ENCODE peak calls at places on chromosomes 12 and 14, in five cellular contexts. One of them, this sample, is unnamed. For H3K4me1, the result is how much of the 10 kb centered on the place peaks cover.

GRCh38 chr12:116818341-116818856 is 62.8 kb downstream of the HRK start:
- DNase-seq in lung: no peak
- DNase-seq in mucosa of descending colon: no peak
- DNase-seq in Caco-2: no peak
- DNase-seq in left lung: no peak
- DNase-seq in this sample: no peak

GRCh38 chr12:96247567-96247962 is 53.4 kb downstream of the ELK3 start:
- DNase-seq in lung: no peak
- DNase-seq in mucosa of descending colon: no peak
- DNase-seq in Caco-2: no peak
- DNase-seq in left lung: no peak
- DNase-seq in this sample: peak

GRCh38 chr14:100092832-100093231 is 27.6 kb downstream of the EVL start:
- DNase-seq in lung: no peak
- DNase-seq in mucosa of descending colon: no peak
- DNase-seq in Caco-2: no peak
- DNase-seq in left lung: no peak
- DNase-seq in this sample: no peak

GRCh38 chr12:56297400-56297799 is 2.7 kb downstream of the CS start:
- DNase-seq in lung: no peak
- DNase-seq in mucosa of descending colon: no peak
- DNase-seq in Caco-2: no peak
- DNase-seq in left lung: no peak
- DNase-seq in this sample: no peak

GRCh38 chr12:30885321-30885720 is 41.2 kb upstream of the TSPAN11 start:
- DNase-seq in lung: no peak
- DNase-seq in mucosa of descending colon: no peak
- DNase-seq in Caco-2: no peak
- DNase-seq in left lung: no peak
- DNase-seq in this sample: no peak

GRCh38 chr14:36505193-36505815 is 14.7 kb downstream of the NKX2-1 start:
- DNase-seq in lung: peak
- DNase-seq in mucosa of descending colon: peak
- DNase-seq in Caco-2: no peak
- DNase-seq in left lung: no peak
- DNase-seq in this sample: no peak

GRCh38 chr14:63228221-63228620 is 24.0 kb downstream of the RHOJ start:
- DNase-seq in lung: no peak
- DNase-seq in mucosa of descending colon: no peak
- DNase-seq in Caco-2: no peak
- DNase-seq in left lung: no peak
- DNase-seq in this sample: no peak

GRCh38 chr12:78004451-78005093 is 173.9 kb downstream of the NAV3 start:
- DNase-seq in lung: no peak
- DNase-seq in mucosa of descending colon: no peak
- DNase-seq in Caco-2: no peak
- DNase-seq in left lung: no peak
- DNase-seq in this sample: no peak

GRCh38 chr12:101670007-101670671 is 27.3 kb upstream of the CHPT1 start:
- DNase-seq in lung: peak
- DNase-seq in mucosa of descending colon: no peak
- DNase-seq in Caco-2: peak
- DNase-seq in left lung: no peak
- DNase-seq in this sample: peak

GRCh38 chr12:125983094-125983783 is 918.0 kb downstream of the AACS start:
- DNase-seq in lung: no peak
- DNase-seq in mucosa of descending colon: peak
- DNase-seq in Caco-2: peak
- DNase-seq in left lung: peak
- DNase-seq in this sample: peak

GRCh38 chr14:26392498-26392897 is 205.3 kb downstream of the NOVA1 start:
- DNase-seq in lung: no peak
- DNase-seq in mucosa of descending colon: no peak
- DNase-seq in Caco-2: no peak
- DNase-seq in left lung: no peak
- DNase-seq in this sample: no peak

GRCh38 chr12:9760699-9761406 is at the start of gene CD69:
- DNase-seq in lung: no peak
- DNase-seq in mucosa of descending colon: no peak
- DNase-seq in Caco-2: no peak
- DNase-seq in left lung: no peak
- DNase-seq in this sample: no peak

DNA sequence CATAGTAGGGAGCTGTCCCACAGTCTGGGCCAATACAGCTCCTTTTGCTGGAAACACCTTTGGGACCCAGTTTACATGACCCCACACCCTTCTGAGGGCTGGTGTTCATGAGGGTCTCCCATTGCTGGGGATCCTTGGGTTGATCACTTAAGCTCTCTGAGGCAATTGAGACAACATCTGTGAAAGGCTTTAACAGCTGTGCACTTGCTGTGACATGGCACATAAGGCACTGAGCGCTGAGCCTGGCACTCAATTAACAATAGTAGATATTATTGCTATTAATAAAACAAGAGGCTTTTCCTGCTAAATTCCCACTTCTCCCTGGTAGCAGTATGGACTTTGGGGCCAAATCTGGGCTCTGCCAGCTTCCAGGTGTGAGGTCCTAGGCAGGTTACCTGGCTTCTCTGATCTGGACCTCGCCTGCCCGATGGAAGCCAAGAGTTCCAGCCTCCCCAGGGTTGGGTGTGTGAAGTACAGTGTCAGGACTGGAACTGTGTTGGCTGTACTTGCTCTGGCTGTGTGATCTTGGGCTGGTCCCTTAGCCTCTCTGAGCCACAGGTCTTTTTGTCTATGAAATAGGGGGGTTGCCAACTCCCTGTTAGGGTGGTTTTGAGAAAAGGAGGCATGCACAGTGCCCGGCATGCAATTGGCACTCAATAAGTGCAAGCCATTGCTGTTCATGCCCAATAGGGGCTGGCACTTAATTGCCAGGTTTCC is 3.1 kb downstream of the SH2B3 start:
- DNase-seq in lung: no peak
- DNase-seq in mucosa of descending colon: no peak
- DNase-seq in Caco-2: no peak
- DNase-seq in left lung: no peak
- DNase-seq in this sample: no peak
- H3K4me1 ChIP-seq in lung: under half
- H3K4me1 ChIP-seq in mucosa of descending colon: under half
- H3K4me1 ChIP-seq in Caco-2: under half
- H3K4me1 ChIP-seq in left lung: under half
- H3K4me1 ChIP-seq in this sample: under half

DNA sequence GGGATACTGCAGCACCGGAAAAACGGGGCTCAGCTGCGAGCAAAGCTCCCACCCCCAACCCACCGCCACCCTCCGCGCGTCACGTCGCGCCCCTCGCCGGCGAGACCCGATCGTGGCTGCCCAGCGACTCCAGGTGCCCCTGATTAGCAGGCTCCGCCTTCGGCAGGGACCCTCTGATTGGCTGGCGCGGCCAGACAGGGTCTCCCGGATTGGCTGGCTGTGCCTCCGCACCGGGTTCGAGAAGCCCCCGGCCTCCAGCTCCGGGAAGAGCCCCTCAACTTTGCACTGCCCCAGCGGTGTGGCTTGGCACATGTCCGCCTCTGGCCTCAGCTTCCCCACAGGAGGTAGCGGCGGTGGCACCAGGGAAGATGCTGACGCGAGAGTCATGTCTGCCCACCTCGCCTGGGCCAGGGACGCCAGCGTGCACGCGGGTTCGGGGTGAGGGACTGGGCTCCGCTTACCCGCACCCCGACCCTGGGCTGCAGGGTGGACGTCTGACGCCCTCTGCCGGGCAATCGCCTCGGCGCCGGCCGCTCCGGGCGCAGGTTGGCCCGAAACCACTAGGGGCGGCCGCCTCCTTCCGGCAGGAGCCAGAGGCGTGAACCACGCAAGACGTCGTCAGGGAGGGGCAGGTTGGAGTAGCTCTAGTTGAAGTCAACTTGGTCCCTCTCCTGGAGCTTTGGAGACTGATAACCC is 496 bp upstream of the RHOF start:
- DNase-seq in lung: peak
- DNase-seq in mucosa of descending colon: peak
- DNase-seq in Caco-2: peak
- DNase-seq in left lung: peak
- DNase-seq in this sample: peak
- H3K4me1 ChIP-seq in lung: under half
- H3K4me1 ChIP-seq in mucosa of descending colon: half or more
- H3K4me1 ChIP-seq in Caco-2: half or more
- H3K4me1 ChIP-seq in left lung: under half
- H3K4me1 ChIP-seq in this sample: half or more

GRCh38 chr12:49806877-49807276 is 21.3 kb downstream of the NCKAP5L start:
- DNase-seq in lung: no peak
- DNase-seq in mucosa of descending colon: no peak
- DNase-seq in Caco-2: no peak
- DNase-seq in left lung: no peak
- DNase-seq in this sample: no peak
- H3K4me1 ChIP-seq in lung: under half
- H3K4me1 ChIP-seq in mucosa of descending colon: under half
- H3K4me1 ChIP-seq in Caco-2: under half
- H3K4me1 ChIP-seq in left lung: under half
- H3K4me1 ChIP-seq in this sample: under half

GRCh38 chr12:122891661-122892525 is 4.0 kb downstream of the VPS37B start:
- DNase-seq in lung: no peak
- DNase-seq in mucosa of descending colon: no peak
- DNase-seq in Caco-2: no peak
- DNase-seq in left lung: no peak
- DNase-seq in this sample: no peak

GRCh38 chr12:122895757-122896636 is at the start of gene VPS37B:
- DNase-seq in lung: peak
- DNase-seq in mucosa of descending colon: peak
- DNase-seq in Caco-2: peak
- DNase-seq in left lung: peak
- DNase-seq in this sample: peak

GRCh38 chr12:122895290-122895689 is 634 bp downstream of the VPS37B start:
- DNase-seq in lung: no peak
- DNase-seq in mucosa of descending colon: no peak
- DNase-seq in Caco-2: no peak
- DNase-seq in left lung: no peak
- DNase-seq in this sample: no peak

GRCh38 chr12:122894173-122895121 is 1.5 kb downstream of the VPS37B start:
- DNase-seq in lung: peak
- DNase-seq in mucosa of descending colon: peak
- DNase-seq in Caco-2: no peak
- DNase-seq in left lung: peak
- DNase-seq in this sample: no peak

DNA sequence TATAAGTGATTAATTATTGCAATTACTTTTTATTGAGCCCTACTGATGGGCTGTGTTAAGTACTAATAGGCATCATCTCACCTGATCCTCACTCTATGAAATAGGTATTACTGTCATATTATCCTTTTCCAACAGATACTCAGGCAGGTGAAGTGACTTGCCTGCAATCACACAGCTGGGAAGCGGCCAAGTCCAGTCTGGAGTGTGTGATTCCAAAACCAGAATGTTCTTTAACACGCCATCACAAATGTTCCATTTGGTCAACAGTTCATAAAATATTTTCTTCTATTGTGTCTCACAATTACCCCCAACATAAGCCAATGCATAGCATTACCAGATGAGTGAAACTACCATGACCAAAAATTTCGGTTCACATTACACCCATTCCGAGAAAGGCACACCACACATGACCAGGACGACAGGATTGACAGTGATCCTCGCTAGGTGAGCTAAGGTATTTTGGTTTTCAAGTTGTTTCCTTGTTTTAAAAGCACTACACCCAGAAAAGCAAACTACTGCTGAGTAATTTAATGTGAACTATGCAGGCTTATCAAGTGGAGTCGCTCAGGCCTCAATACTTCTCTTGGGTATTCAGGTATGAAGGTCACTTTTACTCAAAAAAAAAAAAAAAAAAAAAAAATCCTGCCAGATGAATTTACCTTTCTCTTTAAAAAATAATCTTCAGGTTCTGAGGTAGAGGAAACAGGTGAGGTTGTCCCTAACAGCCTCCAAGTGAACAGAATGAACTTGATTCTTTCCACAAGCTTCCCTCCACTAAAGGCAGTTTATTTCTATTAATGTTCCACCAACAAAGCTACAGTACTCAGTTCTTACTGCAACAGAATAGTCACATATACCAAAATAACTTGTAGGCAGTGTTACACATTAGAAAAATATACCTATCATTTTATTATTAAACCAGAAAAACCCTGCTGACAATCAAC is 2.4 kb downstream of the VPS37B start:
- DNase-seq in lung: no peak
- DNase-seq in mucosa of descending colon: no peak
- DNase-seq in Caco-2: no peak
- DNase-seq in left lung: no peak
- DNase-seq in this sample: no peak
- H3K4me1 ChIP-seq in lung: under half
- H3K4me1 ChIP-seq in mucosa of descending colon: half or more
- H3K4me1 ChIP-seq in Caco-2: under half
- H3K4me1 ChIP-seq in left lung: under half
- H3K4me1 ChIP-seq in this sample: half or more

GRCh38 chr12:65885716-65886115 is 61.4 kb downstream of the HMGA2 start:
- DNase-seq in lung: no peak
- DNase-seq in mucosa of descending colon: no peak
- DNase-seq in Caco-2: no peak
- DNase-seq in left lung: no peak
- DNase-seq in this sample: no peak
- H3K4me1 ChIP-seq in lung: under half
- H3K4me1 ChIP-seq in mucosa of descending colon: under half
- H3K4me1 ChIP-seq in Caco-2: under half
- H3K4me1 ChIP-seq in left lung: under half
- H3K4me1 ChIP-seq in this sample: under half

GRCh38 chr14:48430805-48431204 is 755.4 kb upstream of the MDGA2 start:
- DNase-seq in lung: no peak
- DNase-seq in mucosa of descending colon: no peak
- DNase-seq in Caco-2: no peak
- DNase-seq in left lung: no peak
- DNase-seq in this sample: no peak

DNA sequence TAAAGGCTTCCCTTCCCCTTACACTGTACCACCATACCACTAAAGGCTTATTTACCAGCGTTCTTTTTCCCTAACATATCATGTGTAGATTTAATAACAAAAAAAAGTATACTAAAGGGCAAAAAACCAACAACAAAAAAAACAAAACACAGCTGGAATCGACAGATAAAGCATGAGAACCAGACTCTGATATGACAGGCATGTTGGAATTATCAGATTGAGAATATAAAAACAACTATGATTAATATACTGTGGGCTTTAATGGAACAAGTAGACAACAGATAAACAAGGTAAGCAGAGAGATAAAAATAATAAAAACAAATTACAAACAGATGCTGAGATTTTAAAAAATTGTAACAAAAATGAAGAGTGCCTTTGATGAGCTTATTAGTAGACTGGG is 754.1 kb upstream of the MDGA2 start:
- DNase-seq in lung: no peak
- DNase-seq in mucosa of descending colon: no peak
- DNase-seq in Caco-2: no peak
- DNase-seq in left lung: no peak
- DNase-seq in this sample: no peak
- H3K4me1 ChIP-seq in lung: under half
- H3K4me1 ChIP-seq in mucosa of descending colon: under half
- H3K4me1 ChIP-seq in Caco-2: under half
- H3K4me1 ChIP-seq in left lung: under half
- H3K4me1 ChIP-seq in this sample: under half

GRCh38 chr14:96246535-96246839 is 9.5 kb upstream of the BDKRB1 start:
- DNase-seq in lung: no peak
- DNase-seq in mucosa of descending colon: no peak
- DNase-seq in Caco-2: peak
- DNase-seq in left lung: no peak
- DNase-seq in this sample: peak
- H3K4me1 ChIP-seq in lung: under half
- H3K4me1 ChIP-seq in mucosa of descending colon: under half
- H3K4me1 ChIP-seq in Caco-2: under half
- H3K4me1 ChIP-seq in left lung: under half
- H3K4me1 ChIP-seq in this sample: under half